ENCODE peak calls at places on chromosomes 11 and 22, in four cellular contexts. N is activated T-helper 1 cell treated with Interleukin-2 at 50 U/mL for 16 hours; M is AG08395; J is stimulated activated CD4-positive, alpha-beta T cell treated with anti-CD3 and anti-CD28 coated beads, Interleukin-15, amount 100 ng/mL, for 48 hours. U is an unnamed sample.
A peak's percentile ranks its signal among the peaks of the same experiment; 100 is the strongest.

GRCh38 chr11:116890607-116891006 is 53.2 kb upstream of the APOA1 start:
- DNase-seq in N (no peak), J (no peak), M (no peak), U (no peak)

GRCh38 chr11:130206141-130206540 is 46.6 kb downstream of the ST14 start:
- DNase-seq in J (no peak), M (no peak), N (no peak), U (no peak)

GRCh38 chr11:107457205-107457557 is 444 bp downstream of the CWF19L2 start:
- DNase-seq in N (no peak), M (peak; percentile 14), J (no peak), U (no peak)

GRCh38 chr11:75286826-75287465 is 46.4 kb downstream of the TPBGL start:
- DNase-seq in N (no peak), J (no peak), M (no peak), U (peak; percentile 32)

GRCh38 chr11:48018561-48019229 is 38.3 kb downstream of the PTPRJ start:
- DNase-seq in J (no peak), M (no peak), N (no peak), U (no peak)

GRCh38 chr11:702731-703461 is 3.1 kb upstream of the EPS8L2 start:
- DNase-seq in N (no peak), M (no peak), J (no peak), U (no peak)

GRCh38 chr11:17528181-17528691 is 16.0 kb downstream of the USH1C start:
- DNase-seq in N (no peak), J (peak; percentile 24), M (peak; percentile 76), U (peak; percentile 30)

GRCh38 chr22:50186181-50186731 is 543 bp downstream of the TRABD start:
- DNase-seq in J (no peak), N (no peak), M (no peak), U (no peak)

GRCh38 chr11:2156416-2157182 is 4.4 kb downstream of the INS start:
- DNase-seq in J (no peak), M (peak; percentile 88), N (peak; percentile 17), U (peak; percentile 45)

GRCh38 chr11:126716456-126717083 is 284.0 kb downstream of the KIRREL3 start:
- DNase-seq in J (peak; percentile 2), N (no peak), M (no peak), U (peak; percentile 25)

GRCh38 chr22:19410941-19411689 is 20.4 kb downstream of the HIRA start:
- DNase-seq in N (no peak), J (no peak), M (no peak), U (no peak)

GRCh38 chr22:42300286-42301071 is 30.0 kb upstream of the TCF20 start:
- DNase-seq in M (no peak), J (peak; percentile 11), N (no peak), U (no peak)

GRCh38 chr22:37681556-37682049 is 4.5 kb upstream of the NOL12 start:
- DNase-seq in J (peak; percentile 57), N (peak; percentile 54), M (peak; percentile 76), U (peak; percentile 75)

GRCh38 chr11:125193158-125193557 is 28.6 kb downstream of the PKNOX2 start:
- DNase-seq in N (no peak), M (no peak), J (no peak), U (no peak)

GRCh38 chr11:115151010-115151409 is 353.2 kb downstream of the CADM1 start:
- DNase-seq in J (no peak), N (no peak), M (no peak), U (no peak)

GRCh38 chr11:65375012-65375411 is 7.4 kb downstream of the SLC25A45 start:
- DNase-seq in M (no peak), J (no peak), N (no peak), U (no peak)

GRCh38 chr11:201936-202335 is 5.3 kb downstream of the BET1L start:
- DNase-seq in J (no peak), N (no peak), M (no peak), U (no peak)

GRCh38 chr11:1682225-1682901 is 14.6 kb upstream of the KRTAP5-6 start:
- DNase-seq in J (no peak), M (no peak), N (no peak), U (no peak)

GRCh38 chr22:20458530-20459151 is 21.0 kb upstream of the SCARF2 start:
- DNase-seq in J (no peak), M (no peak), N (no peak), U (no peak)